ENCODE peak calls at places on chromosomes 1 and 21, in ten cellular contexts. One of them, this sample, is unnamed.

GRCh38 chr1:110005971-110006370 is 21.4 kb downstream of the AHCYL1 start:
- DNase-seq in A549: no peak
- DNase-seq in neural progenitor cell: no peak
- DNase-seq in epithelial cell of proximal tubule: no peak
- DNase-seq in right atrium auricular region: no peak
- DNase-seq in ovary: no peak
- DNase-seq in CD8-positive, alpha-beta T cell: no peak
- DNase-seq in HFF-Myc: no peak
- DNase-seq in mucosa of descending colon: no peak
- DNase-seq in BE2C: no peak
- DNase-seq in this sample: no peak

GRCh38 chr1:19946331-19946751 is 22.9 kb upstream of the PLA2G2E start:
- DNase-seq in A549: no peak
- DNase-seq in neural progenitor cell: no peak
- DNase-seq in epithelial cell of proximal tubule: no peak
- DNase-seq in right atrium auricular region: no peak
- DNase-seq in ovary: no peak
- DNase-seq in CD8-positive, alpha-beta T cell: no peak
- DNase-seq in HFF-Myc: no peak
- DNase-seq in mucosa of descending colon: no peak
- DNase-seq in BE2C: no peak
- DNase-seq in this sample: no peak

GRCh38 chr1:116556289-116557006 is 14.4 kb downstream of the CD58 start:
- DNase-seq in A549: no peak
- DNase-seq in neural progenitor cell: no peak
- DNase-seq in epithelial cell of proximal tubule: peak; percentile 92
- DNase-seq in right atrium auricular region: peak; percentile 90
- DNase-seq in ovary: no peak
- DNase-seq in CD8-positive, alpha-beta T cell: peak; percentile 80
- DNase-seq in HFF-Myc: no peak
- DNase-seq in mucosa of descending colon: peak; percentile 84
- DNase-seq in BE2C: no peak
- DNase-seq in this sample: no peak

GRCh38 chr1:197806718-197807117 is 31.4 kb upstream of the DENND1B start:
- DNase-seq in A549: no peak
- DNase-seq in neural progenitor cell: no peak
- DNase-seq in epithelial cell of proximal tubule: no peak
- DNase-seq in right atrium auricular region: no peak
- DNase-seq in ovary: no peak
- DNase-seq in CD8-positive, alpha-beta T cell: no peak
- DNase-seq in HFF-Myc: no peak
- DNase-seq in mucosa of descending colon: no peak
- DNase-seq in BE2C: no peak
- DNase-seq in this sample: no peak

GRCh38 chr21:45228171-45228641 is 59.5 kb downstream of the POFUT2 start:
- DNase-seq in A549: no peak
- DNase-seq in neural progenitor cell: no peak
- DNase-seq in epithelial cell of proximal tubule: peak; percentile 70
- DNase-seq in right atrium auricular region: peak; percentile 75
- DNase-seq in ovary: no peak
- DNase-seq in CD8-positive, alpha-beta T cell: peak; percentile 89
- DNase-seq in HFF-Myc: peak; percentile 88
- DNase-seq in mucosa of descending colon: no peak
- DNase-seq in BE2C: no peak
- DNase-seq in this sample: peak; percentile 89

GRCh38 chr1:22880174-22880601 is 92.5 kb downstream of the LACTBL1 start:
- DNase-seq in A549: no peak
- DNase-seq in neural progenitor cell: no peak
- DNase-seq in epithelial cell of proximal tubule: no peak
- DNase-seq in right atrium auricular region: no peak
- DNase-seq in ovary: no peak
- DNase-seq in CD8-positive, alpha-beta T cell: no peak
- DNase-seq in HFF-Myc: no peak
- DNase-seq in mucosa of descending colon: no peak
- DNase-seq in BE2C: no peak
- DNase-seq in this sample: no peak

GRCh38 chr1:167563579-167564246 is 10.2 kb upstream of the CREG1 start:
- DNase-seq in A549: no peak
- DNase-seq in neural progenitor cell: no peak
- DNase-seq in epithelial cell of proximal tubule: no peak
- DNase-seq in right atrium auricular region: peak; percentile 63
- DNase-seq in ovary: no peak
- DNase-seq in CD8-positive, alpha-beta T cell: no peak
- DNase-seq in HFF-Myc: no peak
- DNase-seq in mucosa of descending colon: no peak
- DNase-seq in BE2C: peak; percentile 55
- DNase-seq in this sample: no peak

GRCh38 chr1:54803761-54804470 is 2.8 kb upstream of the TTC22 start:
- DNase-seq in A549: no peak
- DNase-seq in neural progenitor cell: no peak
- DNase-seq in epithelial cell of proximal tubule: no peak
- DNase-seq in right atrium auricular region: peak; percentile 66
- DNase-seq in ovary: peak; percentile 33
- DNase-seq in CD8-positive, alpha-beta T cell: no peak
- DNase-seq in HFF-Myc: no peak
- DNase-seq in mucosa of descending colon: peak; percentile 76
- DNase-seq in BE2C: no peak
- DNase-seq in this sample: no peak

GRCh38 chr1:25503551-25504426 is 39.6 kb upstream of the LDLRAP1 start:
- DNase-seq in A549: peak; percentile 30
- DNase-seq in neural progenitor cell: peak; percentile 71
- DNase-seq in epithelial cell of proximal tubule: no peak
- DNase-seq in right atrium auricular region: peak; percentile 57
- DNase-seq in ovary: no peak
- DNase-seq in CD8-positive, alpha-beta T cell: peak; percentile 80
- DNase-seq in HFF-Myc: no peak
- DNase-seq in mucosa of descending colon: peak; percentile 70
- DNase-seq in BE2C: peak; percentile 33
- DNase-seq in this sample: no peak

GRCh38 chr1:33763406-33763805 is 100.5 kb upstream of the HMGB4 start:
- DNase-seq in A549: no peak
- DNase-seq in neural progenitor cell: no peak
- DNase-seq in epithelial cell of proximal tubule: no peak
- DNase-seq in right atrium auricular region: no peak
- DNase-seq in ovary: no peak
- DNase-seq in CD8-positive, alpha-beta T cell: no peak
- DNase-seq in HFF-Myc: peak; percentile 16
- DNase-seq in mucosa of descending colon: no peak
- DNase-seq in BE2C: no peak
- DNase-seq in this sample: no peak

GRCh38 chr1:206679738-206680211 is 4.9 kb upstream of the MAPKAPK2 start:
- DNase-seq in A549: no peak
- DNase-seq in neural progenitor cell: no peak
- DNase-seq in epithelial cell of proximal tubule: no peak
- DNase-seq in right atrium auricular region: no peak
- DNase-seq in ovary: no peak
- DNase-seq in CD8-positive, alpha-beta T cell: no peak
- DNase-seq in HFF-Myc: no peak
- DNase-seq in mucosa of descending colon: no peak
- DNase-seq in BE2C: no peak
- DNase-seq in this sample: no peak

GRCh38 chr1:115782571-115783281 is 14.2 kb upstream of the CASQ2 start:
- DNase-seq in A549: no peak
- DNase-seq in neural progenitor cell: peak; percentile 8
- DNase-seq in epithelial cell of proximal tubule: peak; percentile 71
- DNase-seq in right atrium auricular region: no peak
- DNase-seq in ovary: no peak
- DNase-seq in CD8-positive, alpha-beta T cell: no peak
- DNase-seq in HFF-Myc: peak; percentile 90
- DNase-seq in mucosa of descending colon: no peak
- DNase-seq in BE2C: no peak
- DNase-seq in this sample: peak; percentile 68

DNA sequence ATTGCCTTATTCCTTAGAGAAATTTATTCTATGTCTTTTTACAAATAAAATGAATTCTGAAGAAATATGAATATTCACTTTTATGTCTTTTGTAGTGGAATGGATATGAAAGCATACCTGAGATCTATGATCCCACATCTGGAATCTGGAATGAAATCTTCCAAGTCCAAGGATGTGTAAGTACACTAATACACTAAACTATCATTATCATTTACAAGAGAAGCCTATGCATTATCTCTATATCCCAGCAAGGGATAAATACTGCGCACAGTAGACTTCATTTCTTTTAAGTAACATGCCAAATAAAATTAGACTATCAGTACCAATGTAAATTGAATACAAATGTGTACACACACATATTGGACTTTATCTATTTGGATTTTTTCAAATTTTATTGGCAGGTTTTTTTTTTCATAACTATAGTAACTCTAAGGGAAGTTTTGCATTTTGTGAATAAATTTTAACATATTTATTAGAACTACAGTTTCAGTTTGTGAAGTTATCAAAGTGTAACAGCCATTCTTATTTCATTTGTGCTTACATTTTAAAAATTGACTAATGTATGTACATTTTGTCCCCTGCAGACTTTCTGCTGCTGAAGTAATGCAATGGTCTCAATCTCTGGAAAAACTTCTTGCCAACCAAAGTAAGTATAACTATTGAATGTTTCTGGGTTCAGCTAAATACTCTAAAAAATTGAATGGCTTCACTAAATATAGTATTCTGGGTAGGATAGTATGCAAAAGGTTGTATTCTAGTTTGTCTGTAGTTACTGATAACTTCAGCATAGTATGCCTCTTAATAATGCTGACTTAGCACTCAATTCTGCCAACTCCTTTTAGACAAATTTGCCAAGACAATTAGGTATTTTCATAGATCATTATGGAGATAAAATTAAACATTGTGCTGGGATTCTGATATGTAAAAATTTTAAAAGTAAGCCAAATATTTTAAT is 894 bp downstream of the RGS1 start:
- DNase-seq in A549: no peak
- DNase-seq in neural progenitor cell: no peak
- DNase-seq in epithelial cell of proximal tubule: no peak
- DNase-seq in right atrium auricular region: no peak
- DNase-seq in ovary: no peak
- DNase-seq in CD8-positive, alpha-beta T cell: no peak
- DNase-seq in HFF-Myc: no peak
- DNase-seq in mucosa of descending colon: no peak
- DNase-seq in BE2C: no peak
- DNase-seq in this sample: no peak
- H3K4me3 ChIP-seq in A549: no peak overlapping the region
- H3K4me3 ChIP-seq in neural progenitor cell: no peak overlapping the region
- H3K4me3 ChIP-seq in epithelial cell of proximal tubule: no peak overlapping the region
- H3K4me3 ChIP-seq in right atrium auricular region: no peak overlapping the region
- H3K4me3 ChIP-seq in ovary: no peak overlapping the region
- H3K4me3 ChIP-seq in CD8-positive, alpha-beta T cell: no peak overlapping the region
- H3K4me3 ChIP-seq in HFF-Myc: no peak overlapping the region
- H3K4me3 ChIP-seq in mucosa of descending colon: no peak overlapping the region
- H3K4me3 ChIP-seq in BE2C: no peak overlapping the region
- H3K4me3 ChIP-seq in this sample: no peak overlapping the region

GRCh38 chr1:236389253-236389652 is 4.8 kb upstream of the EDARADD start:
- DNase-seq in A549: no peak
- DNase-seq in neural progenitor cell: no peak
- DNase-seq in epithelial cell of proximal tubule: no peak
- DNase-seq in right atrium auricular region: no peak
- DNase-seq in ovary: no peak
- DNase-seq in CD8-positive, alpha-beta T cell: no peak
- DNase-seq in HFF-Myc: no peak
- DNase-seq in mucosa of descending colon: no peak
- DNase-seq in BE2C: no peak
- DNase-seq in this sample: no peak
- TF ChIP-seq CTCF in A549: no peak
- TF ChIP-seq CTCF in neural progenitor cell: no peak
- TF ChIP-seq CTCF in epithelial cell of proximal tubule: no peak
- TF ChIP-seq CTCF in right atrium auricular region: no peak
- TF ChIP-seq CTCF in ovary: no peak
- TF ChIP-seq CTCF in CD8-positive, alpha-beta T cell: no peak
- TF ChIP-seq CTCF in HFF-Myc: no peak
- TF ChIP-seq CTCF in mucosa of descending colon: no peak
- TF ChIP-seq CTCF in BE2C: no peak
- TF ChIP-seq CTCF in this sample: no peak

GRCh38 chr1:150559627-150560010 is 10.4 kb downstream of the ADAMTSL4 start:
- DNase-seq in A549: no peak
- DNase-seq in neural progenitor cell: no peak
- DNase-seq in epithelial cell of proximal tubule: no peak
- DNase-seq in right atrium auricular region: no peak
- DNase-seq in ovary: peak; percentile 51
- DNase-seq in CD8-positive, alpha-beta T cell: no peak
- DNase-seq in HFF-Myc: no peak
- DNase-seq in mucosa of descending colon: peak; percentile 70
- DNase-seq in BE2C: no peak
- DNase-seq in this sample: no peak

GRCh38 chr1:150560576-150560975 is 11.4 kb downstream of the ADAMTSL4 start:
- DNase-seq in A549: no peak
- DNase-seq in neural progenitor cell: no peak
- DNase-seq in epithelial cell of proximal tubule: no peak
- DNase-seq in right atrium auricular region: no peak
- DNase-seq in ovary: no peak
- DNase-seq in CD8-positive, alpha-beta T cell: no peak
- DNase-seq in HFF-Myc: no peak
- DNase-seq in mucosa of descending colon: no peak
- DNase-seq in BE2C: no peak
- DNase-seq in this sample: no peak

GRCh38 chr1:150560986-150561829 is 12.0 kb downstream of the ADAMTSL4 start:
- DNase-seq in A549: peak; percentile 96
- DNase-seq in neural progenitor cell: peak; percentile 96
- DNase-seq in epithelial cell of proximal tubule: peak; percentile 85
- DNase-seq in right atrium auricular region: peak; percentile 97
- DNase-seq in ovary: peak; percentile 97
- DNase-seq in CD8-positive, alpha-beta T cell: peak; percentile 79
- DNase-seq in HFF-Myc: peak; percentile 98
- DNase-seq in mucosa of descending colon: peak; percentile 95
- DNase-seq in BE2C: peak; percentile 93
- DNase-seq in this sample: peak; percentile 94

GRCh38 chr1:150558761-150559626 is 9.8 kb downstream of the ADAMTSL4 start:
- DNase-seq in A549: no peak
- DNase-seq in neural progenitor cell: no peak
- DNase-seq in epithelial cell of proximal tubule: no peak
- DNase-seq in right atrium auricular region: no peak
- DNase-seq in ovary: peak; percentile 56
- DNase-seq in CD8-positive, alpha-beta T cell: no peak
- DNase-seq in HFF-Myc: no peak
- DNase-seq in mucosa of descending colon: peak; percentile 76
- DNase-seq in BE2C: no peak
- DNase-seq in this sample: no peak

DNA sequence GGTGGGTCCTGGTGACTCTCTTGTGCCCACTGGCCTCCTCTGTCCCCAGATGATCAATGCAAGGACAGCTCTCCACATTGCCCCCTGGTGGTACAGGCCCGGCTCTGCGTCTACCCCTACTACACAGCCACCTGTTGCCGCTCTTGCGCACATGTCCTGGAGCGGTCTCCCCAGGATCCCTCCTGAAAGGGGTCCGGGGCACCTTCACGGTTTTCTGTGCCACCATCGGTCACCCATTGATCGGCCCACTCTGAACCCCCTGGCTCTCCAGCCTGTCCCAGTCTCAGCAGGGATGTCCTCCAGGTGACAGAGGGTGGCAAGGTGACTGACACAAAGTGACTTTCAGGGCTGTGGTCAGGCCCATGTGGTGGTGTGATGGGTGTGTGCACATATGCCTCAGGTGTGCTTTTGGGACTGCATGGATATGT is 10.8 kb downstream of the ADAMTSL4 start:
- DNase-seq in A549: peak; percentile 78
- DNase-seq in neural progenitor cell: peak; percentile 87
- DNase-seq in epithelial cell of proximal tubule: no peak
- DNase-seq in right atrium auricular region: no peak
- DNase-seq in ovary: peak; percentile 83
- DNase-seq in CD8-positive, alpha-beta T cell: peak; percentile 72
- DNase-seq in HFF-Myc: no peak
- DNase-seq in mucosa of descending colon: peak; percentile 86
- DNase-seq in BE2C: peak; percentile 81
- DNase-seq in this sample: no peak
- H3K4me3 ChIP-seq in A549: no peak overlapping the region
- H3K4me3 ChIP-seq in neural progenitor cell: no peak overlapping the region
- H3K4me3 ChIP-seq in epithelial cell of proximal tubule: peak overlapping the region; percentile 63
- H3K4me3 ChIP-seq in right atrium auricular region: peak overlapping the region; percentile 58
- H3K4me3 ChIP-seq in ovary: no peak overlapping the region
- H3K4me3 ChIP-seq in CD8-positive, alpha-beta T cell: peak overlapping the region; percentile 37
- H3K4me3 ChIP-seq in HFF-Myc: no peak overlapping the region
- H3K4me3 ChIP-seq in mucosa of descending colon: no peak overlapping the region
- H3K4me3 ChIP-seq in BE2C: no peak overlapping the region
- H3K4me3 ChIP-seq in this sample: no peak overlapping the region

GRCh38 chr1:53137729-53138128 is 4.7 kb downstream of the SLC1A7 start:
- DNase-seq in A549: no peak
- DNase-seq in neural progenitor cell: no peak
- DNase-seq in epithelial cell of proximal tubule: no peak
- DNase-seq in right atrium auricular region: no peak
- DNase-seq in ovary: no peak
- DNase-seq in CD8-positive, alpha-beta T cell: no peak
- DNase-seq in HFF-Myc: no peak
- DNase-seq in mucosa of descending colon: no peak
- DNase-seq in BE2C: no peak
- DNase-seq in this sample: no peak
- TF ChIP-seq CTCF in A549: no peak
- TF ChIP-seq CTCF in neural progenitor cell: no peak
- TF ChIP-seq CTCF in epithelial cell of proximal tubule: peak; percentile 25
- TF ChIP-seq CTCF in right atrium auricular region: no peak
- TF ChIP-seq CTCF in ovary: no peak
- TF ChIP-seq CTCF in CD8-positive, alpha-beta T cell: no peak
- TF ChIP-seq CTCF in HFF-Myc: peak; percentile 29
- TF ChIP-seq CTCF in mucosa of descending colon: no peak
- TF ChIP-seq CTCF in BE2C: peak; percentile 45
- TF ChIP-seq CTCF in this sample: peak; percentile 18

This sample was measured in kidney epithelial cell.